ENCODE peak calls at places on chromosome 15, in eight cellular contexts. One of them, this sample, is unnamed.

GRCh38 chr15:38648116-38648843 is 83.7 kb upstream of the RASGRP1 start:
- DNase-seq in GM23338: no peak
- DNase-seq in mesothelial cell of epicardium: no peak
- DNase-seq in neuronal stem cell: no peak
- DNase-seq in SW 1271: no peak
- DNase-seq in NCI-H1436: no peak
- DNase-seq in activated T-cell treated with anti-CD3 and anti-CD28 coated beads, Interleukin-2, amount 50 U/mL, for 4 hours: no peak
- DNase-seq in activated CD4-positive, alpha-beta T cell treated with anti-CD3 and anti-CD28 coated beads, Interleukin-2, amount 50 U/mL, for 1 hour: no peak
- DNase-seq in this sample: no peak

GRCh38 chr15:98875309-98875708 is 132.3 kb downstream of the PGPEP1L start:
- DNase-seq in SW 1271: no peak
- DNase-seq in NCI-H1436: no peak
- DNase-seq in activated T-cell treated with anti-CD3 and anti-CD28 coated beads, Interleukin-2, amount 50 U/mL, for 4 hours: no peak
- DNase-seq in neuronal stem cell: no peak
- DNase-seq in GM23338: no peak
- DNase-seq in mesothelial cell of epicardium: no peak
- DNase-seq in activated CD4-positive, alpha-beta T cell treated with anti-CD3 and anti-CD28 coated beads, Interleukin-2, amount 50 U/mL, for 1 hour: no peak
- DNase-seq in this sample: no peak

GRCh38 chr15:77482570-77482969 is 61.9 kb downstream of the HMG20A start:
- DNase-seq in activated CD4-positive, alpha-beta T cell treated with anti-CD3 and anti-CD28 coated beads, Interleukin-2, amount 50 U/mL, for 1 hour: no peak
- DNase-seq in activated T-cell treated with anti-CD3 and anti-CD28 coated beads, Interleukin-2, amount 50 U/mL, for 4 hours: no peak
- DNase-seq in SW 1271: peak; percentile 53
- DNase-seq in GM23338: no peak
- DNase-seq in mesothelial cell of epicardium: no peak
- DNase-seq in neuronal stem cell: no peak
- DNase-seq in NCI-H1436: no peak
- DNase-seq in this sample: no peak

GRCh38 chr15:57892181-57892580 is 173.3 kb downstream of the ALDH1A2 start:
- DNase-seq in NCI-H1436: no peak
- DNase-seq in SW 1271: no peak
- DNase-seq in neuronal stem cell: no peak
- DNase-seq in activated CD4-positive, alpha-beta T cell treated with anti-CD3 and anti-CD28 coated beads, Interleukin-2, amount 50 U/mL, for 1 hour: no peak
- DNase-seq in activated T-cell treated with anti-CD3 and anti-CD28 coated beads, Interleukin-2, amount 50 U/mL, for 4 hours: no peak
- DNase-seq in mesothelial cell of epicardium: no peak
- DNase-seq in GM23338: no peak
- DNase-seq in this sample: no peak

GRCh38 chr15:42832577-42832976 is 88.0 kb downstream of the TTBK2 start:
- DNase-seq in mesothelial cell of epicardium: no peak
- DNase-seq in GM23338: no peak
- DNase-seq in activated CD4-positive, alpha-beta T cell treated with anti-CD3 and anti-CD28 coated beads, Interleukin-2, amount 50 U/mL, for 1 hour: no peak
- DNase-seq in NCI-H1436: no peak
- DNase-seq in SW 1271: peak; percentile 46
- DNase-seq in neuronal stem cell: no peak
- DNase-seq in activated T-cell treated with anti-CD3 and anti-CD28 coated beads, Interleukin-2, amount 50 U/mL, for 4 hours: no peak
- DNase-seq in this sample: no peak

GRCh38 chr15:80825361-80826030 is 46.3 kb downstream of the CEMIP start:
- DNase-seq in GM23338: no peak
- DNase-seq in SW 1271: no peak
- DNase-seq in mesothelial cell of epicardium: no peak
- DNase-seq in NCI-H1436: no peak
- DNase-seq in activated T-cell treated with anti-CD3 and anti-CD28 coated beads, Interleukin-2, amount 50 U/mL, for 4 hours: no peak
- DNase-seq in neuronal stem cell: no peak
- DNase-seq in activated CD4-positive, alpha-beta T cell treated with anti-CD3 and anti-CD28 coated beads, Interleukin-2, amount 50 U/mL, for 1 hour: no peak
- DNase-seq in this sample: no peak

GRCh38 chr15:99982662-99983061 is 249.4 kb upstream of the LYSMD4 start:
- DNase-seq in GM23338: no peak
- DNase-seq in neuronal stem cell: no peak
- DNase-seq in mesothelial cell of epicardium: no peak
- DNase-seq in activated CD4-positive, alpha-beta T cell treated with anti-CD3 and anti-CD28 coated beads, Interleukin-2, amount 50 U/mL, for 1 hour: no peak
- DNase-seq in NCI-H1436: no peak
- DNase-seq in activated T-cell treated with anti-CD3 and anti-CD28 coated beads, Interleukin-2, amount 50 U/mL, for 4 hours: no peak
- DNase-seq in SW 1271: no peak
- DNase-seq in this sample: no peak

GRCh38 chr15:65550681-65551098 is 20.4 kb downstream of the HACD3 start:
- DNase-seq in NCI-H1436: no peak
- DNase-seq in activated CD4-positive, alpha-beta T cell treated with anti-CD3 and anti-CD28 coated beads, Interleukin-2, amount 50 U/mL, for 1 hour: no peak
- DNase-seq in mesothelial cell of epicardium: no peak
- DNase-seq in SW 1271: no peak
- DNase-seq in GM23338: peak; percentile 71
- DNase-seq in neuronal stem cell: no peak
- DNase-seq in activated T-cell treated with anti-CD3 and anti-CD28 coated beads, Interleukin-2, amount 50 U/mL, for 4 hours: no peak
- DNase-seq in this sample: no peak

GRCh38 chr15:36218322-36218721 is 361.1 kb upstream of the CDIN1 start:
- DNase-seq in SW 1271: no peak
- DNase-seq in NCI-H1436: no peak
- DNase-seq in activated CD4-positive, alpha-beta T cell treated with anti-CD3 and anti-CD28 coated beads, Interleukin-2, amount 50 U/mL, for 1 hour: no peak
- DNase-seq in GM23338: no peak
- DNase-seq in mesothelial cell of epicardium: no peak
- DNase-seq in neuronal stem cell: no peak
- DNase-seq in activated T-cell treated with anti-CD3 and anti-CD28 coated beads, Interleukin-2, amount 50 U/mL, for 4 hours: no peak
- DNase-seq in this sample: no peak

GRCh38 chr15:36430280-36430679 is 149.1 kb upstream of the CDIN1 start:
- DNase-seq in GM23338: no peak
- DNase-seq in mesothelial cell of epicardium: no peak
- DNase-seq in NCI-H1436: no peak
- DNase-seq in activated CD4-positive, alpha-beta T cell treated with anti-CD3 and anti-CD28 coated beads, Interleukin-2, amount 50 U/mL, for 1 hour: no peak
- DNase-seq in activated T-cell treated with anti-CD3 and anti-CD28 coated beads, Interleukin-2, amount 50 U/mL, for 4 hours: no peak
- DNase-seq in SW 1271: no peak
- DNase-seq in neuronal stem cell: no peak
- DNase-seq in this sample: no peak

GRCh38 chr15:90606641-90607040 is 76.9 kb downstream of the CRTC3 start:
- DNase-seq in GM23338: no peak
- DNase-seq in neuronal stem cell: no peak
- DNase-seq in SW 1271: no peak
- DNase-seq in activated CD4-positive, alpha-beta T cell treated with anti-CD3 and anti-CD28 coated beads, Interleukin-2, amount 50 U/mL, for 1 hour: no peak
- DNase-seq in mesothelial cell of epicardium: no peak
- DNase-seq in activated T-cell treated with anti-CD3 and anti-CD28 coated beads, Interleukin-2, amount 50 U/mL, for 4 hours: no peak
- DNase-seq in NCI-H1436: no peak
- DNase-seq in this sample: no peak

GRCh38 chr15:65904301-65904700 is 35.0 kb downstream of the RAB11A start:
- DNase-seq in NCI-H1436: no peak
- DNase-seq in GM23338: no peak
- DNase-seq in neuronal stem cell: no peak
- DNase-seq in SW 1271: no peak
- DNase-seq in activated CD4-positive, alpha-beta T cell treated with anti-CD3 and anti-CD28 coated beads, Interleukin-2, amount 50 U/mL, for 1 hour: no peak
- DNase-seq in mesothelial cell of epicardium: no peak
- DNase-seq in activated T-cell treated with anti-CD3 and anti-CD28 coated beads, Interleukin-2, amount 50 U/mL, for 4 hours: no peak
- DNase-seq in this sample: no peak

GRCh38 chr15:40084657-40085056 is 24.0 kb downstream of the BMF start:
- DNase-seq in mesothelial cell of epicardium: no peak
- DNase-seq in NCI-H1436: no peak
- DNase-seq in activated CD4-positive, alpha-beta T cell treated with anti-CD3 and anti-CD28 coated beads, Interleukin-2, amount 50 U/mL, for 1 hour: no peak
- DNase-seq in GM23338: no peak
- DNase-seq in activated T-cell treated with anti-CD3 and anti-CD28 coated beads, Interleukin-2, amount 50 U/mL, for 4 hours: no peak
- DNase-seq in SW 1271: no peak
- DNase-seq in neuronal stem cell: no peak
- DNase-seq in this sample: no peak

GRCh38 chr15:40338041-40338657 is 2.6 kb downstream of the CCDC9B start:
- DNase-seq in activated CD4-positive, alpha-beta T cell treated with anti-CD3 and anti-CD28 coated beads, Interleukin-2, amount 50 U/mL, for 1 hour: peak; percentile 75
- DNase-seq in NCI-H1436: peak; percentile 72
- DNase-seq in neuronal stem cell: peak; percentile 62
- DNase-seq in mesothelial cell of epicardium: peak; percentile 67
- DNase-seq in activated T-cell treated with anti-CD3 and anti-CD28 coated beads, Interleukin-2, amount 50 U/mL, for 4 hours: peak; percentile 74
- DNase-seq in SW 1271: peak; percentile 51
- DNase-seq in GM23338: peak; percentile 92
- DNase-seq in this sample: peak; percentile 82